ENCODE peak calls at places on chromosomes 1 and 21, in five cellular contexts. One of them, this sample, is unnamed.

GRCh38 chr21:15190837-15191236 is 126.0 kb upstream of the NRIP1 start:
- DNase-seq in HepG2: no peak
- DNase-seq in T-cell: no peak
- DNase-seq in globus pallidus: no peak
- DNase-seq in mucosa of gallbladder: no peak
- DNase-seq in this sample: no peak

GRCh38 chr1:109425902-109426277 is 358 bp downstream of the PSMA5 start:
- DNase-seq in HepG2: peak
- DNase-seq in T-cell: peak
- DNase-seq in globus pallidus: no peak
- DNase-seq in mucosa of gallbladder: no peak
- DNase-seq in this sample: peak

GRCh38 chr1:28208818-28209441 is 23.9 kb downstream of the DNAJC8 start:
- DNase-seq in HepG2: peak
- DNase-seq in T-cell: peak
- DNase-seq in globus pallidus: peak
- DNase-seq in mucosa of gallbladder: peak
- DNase-seq in this sample: peak

GRCh38 chr1:111242805-111243523 is 15.5 kb downstream of the CHI3L2 start:
- DNase-seq in HepG2: peak
- DNase-seq in T-cell: no peak
- DNase-seq in globus pallidus: peak
- DNase-seq in mucosa of gallbladder: no peak
- DNase-seq in this sample: no peak

GRCh38 chr1:192476802-192477298 is 98.7 kb upstream of the RGS1 start:
- DNase-seq in HepG2: no peak
- DNase-seq in T-cell: no peak
- DNase-seq in globus pallidus: no peak
- DNase-seq in mucosa of gallbladder: peak
- DNase-seq in this sample: no peak

GRCh38 chr1:205772607-205773032 is 2.7 kb downstream of the RAB29 start:
- DNase-seq in HepG2: no peak
- DNase-seq in T-cell: no peak
- DNase-seq in globus pallidus: no peak
- DNase-seq in mucosa of gallbladder: no peak
- DNase-seq in this sample: no peak

GRCh38 chr1:177948336-177948972 is 21.4 kb downstream of the SEC16B start:
- DNase-seq in HepG2: peak
- DNase-seq in T-cell: no peak
- DNase-seq in globus pallidus: peak
- DNase-seq in mucosa of gallbladder: peak
- DNase-seq in this sample: peak

GRCh38 chr21:28086861-28087581 is 905.7 kb downstream of the LTN1 start:
- DNase-seq in HepG2: no peak
- DNase-seq in T-cell: no peak
- DNase-seq in globus pallidus: no peak
- DNase-seq in mucosa of gallbladder: no peak
- DNase-seq in this sample: no peak

GRCh38 chr1:35554261-35555211 is 2.7 kb downstream of the KIAA0319L start:
- DNase-seq in HepG2: no peak
- DNase-seq in T-cell: no peak
- DNase-seq in globus pallidus: no peak
- DNase-seq in mucosa of gallbladder: peak
- DNase-seq in this sample: no peak

GRCh38 chr21:41973861-41974751 is 20.3 kb upstream of the C2CD2 start:
- DNase-seq in HepG2: peak
- DNase-seq in T-cell: no peak
- DNase-seq in globus pallidus: no peak
- DNase-seq in mucosa of gallbladder: no peak
- DNase-seq in this sample: no peak

GRCh38 chr1:161006563-161006962 is 14.4 kb downstream of the F11R start:
- DNase-seq in HepG2: no peak
- DNase-seq in T-cell: no peak
- DNase-seq in globus pallidus: no peak
- DNase-seq in mucosa of gallbladder: no peak
- DNase-seq in this sample: no peak

GRCh38 chr1:32240140-32240951 is 6.7 kb upstream of the FAM167B start:
- DNase-seq in HepG2: no peak
- DNase-seq in T-cell: peak
- DNase-seq in globus pallidus: peak
- DNase-seq in mucosa of gallbladder: peak
- DNase-seq in this sample: no peak

GRCh38 chr1:11339346-11340247 is 66.6 kb downstream of the UBIAD1 start:
- DNase-seq in HepG2: no peak
- DNase-seq in T-cell: no peak
- DNase-seq in globus pallidus: no peak
- DNase-seq in mucosa of gallbladder: no peak
- DNase-seq in this sample: no peak

GRCh38 chr21:35014302-35015044 is 34.6 kb downstream of the RUNX1 start:
- DNase-seq in HepG2: no peak
- DNase-seq in T-cell: no peak
- DNase-seq in globus pallidus: no peak
- DNase-seq in mucosa of gallbladder: no peak
- DNase-seq in this sample: no peak

GRCh38 chr1:33972676-33973395 is 109.0 kb downstream of the HMGB4 start:
- DNase-seq in HepG2: no peak
- DNase-seq in T-cell: no peak
- DNase-seq in globus pallidus: peak
- DNase-seq in mucosa of gallbladder: peak
- DNase-seq in this sample: no peak

GRCh38 chr1:173886746-173887611 is 18.8 kb downstream of the ZBTB37 start:
- DNase-seq in HepG2: no peak
- DNase-seq in T-cell: no peak
- DNase-seq in globus pallidus: no peak
- DNase-seq in mucosa of gallbladder: no peak
- DNase-seq in this sample: no peak

GRCh38 chr1:74502432-74502831 is 10.0 kb downstream of the LRRC53 start:
- DNase-seq in HepG2: peak
- DNase-seq in T-cell: no peak
- DNase-seq in globus pallidus: peak
- DNase-seq in mucosa of gallbladder: no peak
- DNase-seq in this sample: peak

GRCh38 chr1:28088168-28088961 is at the start of gene EYA3:
- DNase-seq in HepG2: peak
- DNase-seq in T-cell: peak
- DNase-seq in globus pallidus: peak
- DNase-seq in mucosa of gallbladder: peak
- DNase-seq in this sample: peak

GRCh38 chr1:48619529-48619928 is 147.5 kb upstream of the SPATA6 start:
- DNase-seq in HepG2: no peak
- DNase-seq in T-cell: no peak
- DNase-seq in globus pallidus: peak
- DNase-seq in mucosa of gallbladder: no peak
- DNase-seq in this sample: peak